ENCODE peak calls at places on chromosome 13, in nine cellular contexts. P is fibroblast of pulmonary artery; R is cardiac muscle cell; F is astrocyte of the spinal cord; Z is cardiac fibroblast; W is CD4-positive, alpha-beta T cell; L is type B pancreatic cell; H is OCI-LY7; D is nephron progenitor cell. B is an unnamed sample.

GRCh38 chr13:59680429-59681024 is 483.2 kb downstream of the DIAPH3 start:
- DNase-seq in R (peak; percentile 49), P (peak; percentile 48), D (no peak), Z (peak; percentile 45), F (peak; percentile 34), H (peak; percentile 39), W (no peak), L (no peak), B (peak; percentile 25)

GRCh38 chr13:90686438-90686837 is 661.0 kb upstream of the MIR17HG start:
- DNase-seq in Z (peak; percentile 91), P (peak; percentile 95), F (peak; percentile 49), H (no peak), L (no peak), D (no peak), R (peak; percentile 93), W (no peak), B (no peak)

GRCh38 chr13:30409911-30410704 is 12.2 kb upstream of the UBE2L5 start:
- DNase-seq in L (no peak), W (no peak), P (peak; percentile 75), R (peak; percentile 84), F (peak; percentile 76), Z (peak; percentile 82), H (no peak), D (no peak), B (no peak)

GRCh38 chr13:98575009-98575866 is 1.7 kb downstream of the STK24 start:
- DNase-seq in P (no peak), L (no peak), D (no peak), F (peak; percentile 56), H (peak; percentile 22), W (no peak), Z (peak; percentile 26), R (no peak), B (no peak)

GRCh38 chr13:114019367-114019766 is 45.5 kb upstream of the C13orf46 start:
- DNase-seq in H (peak; percentile 75), P (no peak), W (peak; percentile 32), D (peak; percentile 57), Z (no peak), R (no peak), F (no peak), L (no peak), B (no peak)

GRCh38 chr13:73741111-73741510 is 393.1 kb downstream of the KLF12 start:
- DNase-seq in Z (peak; percentile 24), L (no peak), H (no peak), F (no peak), R (peak; percentile 28), P (peak; percentile 11), D (no peak), W (no peak), B (no peak)

GRCh38 chr13:97849305-97849704 is 104.2 kb upstream of the IPO5 start:
- DNase-seq in H (peak; percentile 24), Z (peak; percentile 43), D (no peak), L (no peak), W (no peak), R (peak; percentile 39), F (peak; percentile 37), P (peak; percentile 40), B (no peak)

GRCh38 chr13:106393776-106394175 is 141.7 kb downstream of the EFNB2 start:
- DNase-seq in Z (no peak), W (no peak), R (no peak), L (no peak), H (no peak), D (no peak), P (peak; percentile 51), F (no peak), B (no peak)

GRCh38 chr13:44317752-44318550 is 55.7 kb upstream of the SERP2 start:
- DNase-seq in F (peak; percentile 69), Z (no peak), R (no peak), W (no peak), H (no peak), D (no peak), L (no peak), P (no peak), B (no peak)

GRCh38 chr13:113497217-113497616 is 6.7 kb upstream of the DCUN1D2 start:
- DNase-seq in W (no peak), L (peak; percentile 48), R (no peak), P (no peak), H (no peak), D (no peak), Z (no peak), F (no peak), B (no peak)

GRCh38 chr13:30908416-30908980 is 2.4 kb downstream of the MEDAG start:
- DNase-seq in R (peak; percentile 92), D (no peak), W (no peak), L (no peak), P (peak; percentile 91), F (no peak), H (no peak), Z (peak; percentile 93), B (no peak)

GRCh38 chr13:51449018-51449417 is 3.8 kb downstream of the INTS6 start:
- DNase-seq in R (no peak), H (no peak), W (no peak), D (no peak), L (no peak), F (no peak), P (no peak), Z (no peak), B (no peak)

DNA sequence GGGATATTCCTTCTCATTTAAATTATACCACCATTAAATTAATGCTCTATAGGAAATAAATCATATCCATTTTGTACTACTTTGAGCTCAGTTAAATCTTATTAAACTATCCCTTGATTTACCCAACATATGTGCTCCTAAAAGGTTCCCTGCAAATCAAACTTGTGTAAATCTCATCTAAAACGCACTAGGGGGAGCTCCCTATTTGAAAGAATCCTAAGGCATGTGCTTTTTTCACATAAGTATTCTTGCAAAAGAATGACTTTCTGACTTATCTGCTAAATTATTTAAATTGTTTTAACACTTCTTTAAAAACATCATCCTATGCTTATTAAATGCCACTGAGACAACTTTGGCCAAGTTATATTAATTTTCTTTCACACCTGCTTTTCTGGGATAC is 7.9 kb downstream of the INTS6 start:
- DNase-seq in F (peak; percentile 61), R (peak; percentile 72), L (no peak), Z (peak; percentile 78), H (no peak), W (no peak), P (peak; percentile 73), D (no peak), B (no peak)
- TF ChIP-seq CTCF in F (peak; percentile 44), R (peak; percentile 42), L (peak; percentile 44), Z (no peak), H (peak; percentile 67), W (peak; percentile 60), P (peak; percentile 36), D (no peak), B (no peak)

DNA sequence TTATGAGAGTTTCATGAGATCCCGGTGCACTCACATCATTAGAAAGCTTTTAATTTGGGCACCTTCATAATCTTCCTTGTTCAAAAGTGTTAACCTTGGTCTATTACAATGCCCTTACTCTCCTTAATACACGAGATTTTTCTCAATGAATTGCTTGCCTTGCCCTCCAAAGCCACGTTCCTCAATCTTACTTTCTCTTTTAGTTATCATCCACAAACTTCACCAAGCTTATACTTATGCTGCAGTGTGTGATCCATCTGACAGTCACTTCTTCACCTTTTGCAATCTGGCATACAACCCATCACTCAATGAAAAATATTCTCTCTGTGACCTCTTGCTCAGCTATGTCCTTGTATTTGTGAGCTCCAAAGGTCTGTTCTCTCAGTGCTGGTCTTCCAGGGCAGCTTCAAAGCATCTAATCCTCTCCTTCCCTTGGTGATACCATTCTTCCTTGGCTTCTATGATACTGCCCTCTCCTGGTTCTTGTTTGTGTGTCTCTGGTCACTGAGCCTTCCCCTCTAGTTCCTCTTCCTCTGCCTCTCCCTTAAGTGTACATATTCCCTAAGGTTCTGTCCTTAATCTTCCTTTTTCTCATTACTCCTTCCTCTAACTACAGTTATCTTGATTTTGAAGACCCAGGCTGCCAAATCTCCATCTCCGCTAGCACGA is 202.2 kb upstream of the STARD13 start:
- DNase-seq in P (peak; percentile 65), H (peak; percentile 12), W (no peak), Z (peak; percentile 68), D (no peak), F (peak; percentile 37), L (no peak), R (peak; percentile 68), B (peak; percentile 39)
- TF ChIP-seq CTCF in P (peak; percentile 49), H (peak; percentile 55), W (no peak), Z (peak; percentile 78), D (no peak), F (peak; percentile 36), L (no peak), R (peak; percentile 48), B (no peak)

GRCh38 chr13:111458739-111459138 is 138.3 kb downstream of the TEX29 start:
- DNase-seq in W (no peak), Z (no peak), P (no peak), H (no peak), L (no peak), D (no peak), R (no peak), F (no peak), B (no peak)

GRCh38 chr13:111461445-111462149 is 141.2 kb downstream of the TEX29 start:
- DNase-seq in H (no peak), D (no peak), P (no peak), L (no peak), F (no peak), W (no peak), Z (no peak), R (no peak), B (no peak)

GRCh38 chr13:111462221-111462764 is 141.9 kb downstream of the TEX29 start:
- DNase-seq in D (no peak), F (no peak), P (no peak), R (no peak), W (no peak), H (no peak), L (no peak), Z (no peak), B (no peak)

GRCh38 chr13:111459803-111460547 is 139.5 kb downstream of the TEX29 start:
- DNase-seq in F (no peak), R (no peak), L (peak; percentile 58), P (no peak), D (no peak), H (no peak), W (no peak), Z (no peak), B (no peak)

DNA sequence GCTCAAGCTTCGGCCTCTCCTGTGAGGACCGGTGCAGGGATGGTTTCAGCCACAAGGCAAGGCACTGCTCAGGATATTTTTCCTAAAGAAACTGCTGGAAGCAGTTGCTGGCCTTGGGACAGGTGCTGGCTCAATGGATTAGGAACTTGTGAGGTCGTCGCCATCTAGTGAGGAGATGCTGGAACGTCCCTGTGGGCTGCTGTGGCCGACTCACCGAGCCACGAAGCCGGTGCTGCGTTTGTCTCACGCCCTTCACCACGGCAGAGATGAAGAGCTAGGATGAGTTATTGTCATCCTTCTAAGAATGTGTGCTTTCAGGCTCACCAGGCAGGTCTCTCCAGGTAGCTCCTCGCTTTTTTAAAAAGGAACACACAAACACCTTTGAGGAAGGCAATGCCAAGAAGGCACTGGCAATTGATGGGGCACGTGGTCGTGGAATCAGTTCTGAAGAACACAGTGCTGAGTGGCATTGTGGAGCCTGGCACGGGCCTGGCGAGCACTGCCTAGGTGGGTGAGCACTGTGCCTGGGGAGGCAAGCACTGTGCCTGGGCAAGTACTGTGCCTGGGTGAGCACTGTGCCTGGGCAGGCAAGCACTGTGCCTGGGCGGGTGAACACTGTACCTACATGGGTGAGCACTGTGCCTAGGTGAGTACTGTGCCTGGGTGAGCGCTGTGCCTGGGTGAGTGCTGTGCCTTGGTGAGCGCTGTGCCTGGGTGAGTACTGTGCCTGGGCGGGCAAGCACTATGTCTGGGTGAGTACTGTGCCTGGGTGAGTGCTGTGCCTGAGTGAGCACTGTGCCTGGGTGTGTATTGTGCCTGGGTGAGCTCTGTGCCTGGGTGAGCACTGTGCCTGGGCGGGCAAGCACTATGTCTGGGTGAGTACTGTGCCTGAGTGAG is 140.4 kb downstream of the TEX29 start:
- DNase-seq in Z (peak; percentile 43), L (peak; percentile 70), W (no peak), H (peak; percentile 3), D (peak; percentile 47), R (peak; percentile 41), F (peak; percentile 15), P (peak; percentile 42), B (peak; percentile 22)
- TF ChIP-seq CTCF in Z (peak; percentile 56), L (peak; percentile 69), W (no peak), H (peak; percentile 19), D (peak; percentile 43), R (peak; percentile 34), F (peak; percentile 33), P (peak; percentile 37), B (no peak)

GRCh38 chr13:26132756-26133155 is 80.9 kb upstream of the SHISA2 start:
- DNase-seq in F (no peak), D (no peak), L (no peak), R (peak; percentile 27), P (peak; percentile 46), Z (peak; percentile 30), H (no peak), W (no peak), B (no peak)
- TF ChIP-seq CTCF in F (peak; percentile 24), D (no peak), L (no peak), R (peak; percentile 30), P (peak; percentile 35), Z (peak; percentile 39), H (peak; percentile 59), W (no peak), B (no peak)

B was measured in GM20000.